ENCODE peak calls at places on chromosomes 4 and X, in four cellular contexts. S is neural progenitor cell, P is testis, M is ovary. V is an unnamed sample. For H3K9me3, the result is how much of the 10 kb centered on the place peaks cover.

GRCh38 chr4:10666616-10667015 is 18.0 kb downstream of the CLNK start:
- DNase-seq in M (no peak), S (no peak), P (no peak), V (no peak)

GRCh38 chr4:123052007-123052406 is 129.6 kb upstream of the NUDT6 start:
- DNase-seq in M (no peak), S (no peak), P (no peak), V (no peak)

GRCh38 chr4:115723621-115724020 is 610.2 kb upstream of the NDST4 start:
- DNase-seq in M (no peak), P (no peak), S (no peak), V (no peak)

GRCh38 chrX:48154796-48155195 is 24.4 kb downstream of the SPACA5B start:
- DNase-seq in S (no peak), P (no peak), M (no peak), V (no peak)

GRCh38 chrX:134186362-134187121 is 50.4 kb upstream of the CCDC160 start:
- DNase-seq in P (no peak), M (no peak), S (peak), V (no peak)

GRCh38 chr4:5143940-5144339 is 92.7 kb downstream of the STK32B start:
- DNase-seq in S (no peak), M (no peak), P (no peak), V (peak)

GRCh38 chr4:3362431-3363287 is 69.8 kb downstream of the RGS12 start:
- DNase-seq in M (no peak), S (no peak), P (no peak), V (no peak)

GRCh38 chr4:72557021-72557420 is 12.0 kb downstream of the ADAMTS3 start:
- DNase-seq in M (no peak), S (no peak), P (peak), V (no peak)

GRCh38 chr4:89111833-89112563 is 665 bp downstream of the TIGD2 start:
- DNase-seq in P (no peak), M (no peak), S (peak), V (no peak)

GRCh38 chrX:10457092-10457491 is 163.3 kb downstream of the MID1 start:
- DNase-seq in S (no peak), M (no peak), P (no peak), V (no peak)

GRCh38 chr4:99390060-99390459 is 37.5 kb upstream of the ADH1C start:
- DNase-seq in P (no peak), S (no peak), M (no peak), V (no peak)

GRCh38 chrX:115174548-115174947 is 14.7 kb upstream of the RBMXL3 start:
- DNase-seq in M (no peak), S (no peak), P (no peak), V (no peak)

DNA sequence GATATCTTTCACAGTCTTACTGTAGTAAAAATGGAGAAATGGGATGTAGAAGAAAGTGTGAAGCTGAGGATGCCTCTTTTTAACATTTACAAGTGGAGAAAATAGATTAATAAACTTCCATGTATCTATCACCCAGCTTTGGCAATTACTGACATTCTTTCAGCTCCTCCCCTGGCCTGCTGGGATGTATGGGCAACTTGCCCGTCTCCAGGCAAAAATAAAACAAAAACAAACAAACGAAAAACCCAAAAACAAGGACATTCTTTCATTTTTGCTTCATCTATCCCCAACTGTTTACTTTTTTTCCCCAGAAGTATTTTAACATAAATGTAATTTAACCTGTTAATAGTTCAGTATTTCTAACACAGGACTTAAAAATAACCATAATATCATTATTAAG is 11.1 kb upstream of the GPR34 start:
- DNase-seq in S (no peak), P (no peak), M (no peak), V (no peak)
- H3K9me3 ChIP-seq in S (under half), P (under half), M (under half), V (under half)

GRCh38 chr4:172734555-172734954 is 434.1 kb upstream of the GALNT7 start:
- DNase-seq in S (no peak), M (no peak), P (no peak), V (no peak)
- H3K9me3 ChIP-seq in S (under half), M (under half), P (under half), V (half or more)

GRCh38 chr4:41029098-41029497 is 185.2 kb downstream of the APBB2 start:
- DNase-seq in P (no peak), S (no peak), M (no peak), V (no peak)
- H3K9me3 ChIP-seq in P (under half), S (under half), M (under half), V (under half)

GRCh38 chr4:13535118-13535517 is 9.2 kb downstream of the NKX3-2 start:
- DNase-seq in S (peak), M (no peak), P (no peak), V (peak)
- H3K9me3 ChIP-seq in S (under half), M (under half), P (under half), V (under half)

DNA sequence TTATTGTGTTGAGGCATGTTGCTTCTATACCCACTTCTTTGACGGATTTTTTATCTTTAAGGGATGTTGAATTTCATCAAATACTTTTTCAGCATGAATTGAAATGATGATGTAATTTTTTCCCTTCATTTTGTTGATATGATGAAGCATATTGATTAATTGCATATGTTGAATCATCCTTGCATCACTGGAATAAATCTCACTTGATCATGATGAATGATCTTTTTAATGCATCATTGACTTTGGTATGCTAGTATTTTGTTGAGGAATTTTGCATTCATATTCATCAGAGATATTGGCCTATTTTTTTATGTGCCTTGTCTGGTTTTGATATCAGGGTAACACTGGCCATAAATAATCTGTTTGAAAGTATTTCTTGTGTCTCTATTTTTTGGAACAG is 754.7 kb downstream of the KCTD8 start:
- DNase-seq in S (no peak), P (no peak), M (no peak), V (no peak)
- H3K9me3 ChIP-seq in S (under half), P (under half), M (under half), V (under half)

GRCh38 chr4:80210549-80210948 is 13.2 kb downstream of the PRDM8 start:
- DNase-seq in P (no peak), S (no peak), M (no peak), V (no peak)
- H3K9me3 ChIP-seq in P (under half), S (under half), M (under half), V (under half)

GRCh38 chr4:31199644-31200043 is 479.5 kb downstream of the PCDH7 start:
- DNase-seq in P (no peak), S (no peak), M (no peak), V (no peak)
- H3K9me3 ChIP-seq in P (under half), S (under half), M (under half), V (under half)

DNA sequence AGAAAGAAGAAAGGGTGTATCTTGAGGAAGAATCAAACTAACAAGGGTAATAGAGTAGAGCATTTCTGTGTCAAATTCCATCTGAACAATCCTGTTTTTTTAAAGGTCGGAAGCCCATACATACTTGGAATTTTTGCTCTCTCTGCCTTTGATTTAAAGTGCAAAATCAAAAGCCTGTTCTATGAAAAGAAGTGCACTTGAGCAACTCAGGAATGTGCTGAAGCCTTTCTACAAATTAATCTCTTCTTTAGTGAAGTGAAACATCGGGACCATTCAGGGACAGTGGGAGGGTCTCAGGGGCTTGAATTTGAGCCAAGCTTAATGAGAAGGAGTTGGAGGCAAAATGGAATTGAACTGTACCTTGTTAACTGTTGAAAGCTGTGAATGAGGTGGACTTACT is 1008.5 kb upstream of the LCORL start:
- DNase-seq in S (peak), P (no peak), M (no peak), V (no peak)
- H3K9me3 ChIP-seq in S (under half), P (under half), M (under half), V (under half)

DNA sequence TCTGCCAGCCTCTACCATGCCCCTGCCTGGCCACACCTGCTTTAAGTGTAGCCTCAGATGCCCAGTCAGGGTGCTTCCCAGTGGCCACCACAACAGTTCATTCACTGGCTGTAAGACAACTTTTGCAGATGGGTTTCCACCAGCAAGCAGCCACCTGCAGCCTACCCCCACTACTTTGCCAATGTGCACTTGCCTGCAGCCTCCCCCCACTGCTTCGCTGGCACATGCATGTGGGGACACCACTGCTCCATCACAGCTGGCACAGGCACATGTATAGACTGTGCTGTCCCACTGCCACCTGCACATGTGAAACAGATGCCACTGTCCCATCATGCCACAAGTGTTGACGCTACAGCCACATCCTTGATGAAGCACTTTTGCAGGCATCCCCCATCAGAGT is 723.9 kb downstream of the SH3BGRL start:
- DNase-seq in S (no peak), M (no peak), P (no peak), V (no peak)
- H3K9me3 ChIP-seq in S (under half), M (under half), P (under half), V (under half)

GRCh38 chr4:33924801-33925200 is 2319.5 kb downstream of the ARAP2 start:
- DNase-seq in P (no peak), S (no peak), M (no peak), V (no peak)
- H3K9me3 ChIP-seq in P (under half), S (under half), M (under half), V (under half)